ENCODE peak calls at places on chromosomes 6 and 20, in ten cellular contexts. H is stomach; J is heart right ventricle; R is activated T-cell treated with anti-CD3 and anti-CD28 coated beads for 24 hours; K is stimulated activated CD4-positive, alpha-beta T cell treated with anti-CD3 and anti-CD28 coated beads, Interleukin-4, amount 100 ng/mL, for 48 hours; X is midbrain; I is GM23338; B is ELR; G is HEK293T; L is EH. Q is an unnamed sample.

GRCh38 chr6:17115251-17116089 is 13.6 kb downstream of the STMND1 start:
- DNase-seq in H (no peak), J (no peak), R (no peak), K (no peak), X (no peak), I (no peak), B (peak), G (no peak), L (peak), Q (no peak)

GRCh38 chr6:6766230-6766905 is 177.8 kb downstream of the LY86 start:
- DNase-seq in H (no peak), J (no peak), R (no peak), K (no peak), X (no peak), I (no peak), B (no peak), G (no peak), L (no peak), Q (no peak)

GRCh38 chr20:973785-974194 is 28.3 kb downstream of the RSPO4 start:
- DNase-seq in H (no peak), J (no peak), R (peak), K (peak), X (no peak), I (peak), B (peak), G (peak), L (peak), Q (peak)

GRCh38 chr6:28648035-28648877 is 122.6 kb downstream of the GPX5 start:
- DNase-seq in H (no peak), J (no peak), R (peak), K (peak), X (peak), I (peak), B (peak), G (peak), L (peak), Q (peak)

GRCh38 chr20:20743511-20744169 is 31.2 kb upstream of the RALGAPA2 start:
- DNase-seq in H (peak), J (peak), R (no peak), K (no peak), X (peak), I (peak), B (no peak), G (no peak), L (no peak), Q (peak)

GRCh38 chr20:8709627-8710026 is 359.3 kb upstream of the PLCB4 start:
- DNase-seq in H (no peak), J (no peak), R (no peak), K (no peak), X (no peak), I (no peak), B (no peak), G (no peak), L (no peak), Q (no peak)

GRCh38 chr6:134081506-134081905 is 29.1 kb upstream of the SLC2A12 start:
- DNase-seq in H (no peak), J (no peak), R (no peak), K (no peak), X (no peak), I (no peak), B (no peak), G (no peak), L (no peak), Q (no peak)

GRCh38 chr6:52087498-52087999 is at the start of gene PKHD1:
- DNase-seq in H (peak), J (no peak), R (no peak), K (no peak), X (no peak), I (peak), B (peak), G (peak), L (peak), Q (peak)

GRCh38 chr6:10759884-10760329 is 12.3 kb downstream of the TMEM14B start:
- DNase-seq in H (no peak), J (no peak), R (no peak), K (no peak), X (no peak), I (no peak), B (peak), G (no peak), L (peak), Q (no peak)

GRCh38 chr6:21104288-21104687 is 489.3 kb upstream of the SOX4 start:
- DNase-seq in H (no peak), J (no peak), R (no peak), K (no peak), X (no peak), I (no peak), B (no peak), G (no peak), L (no peak), Q (no peak)